ENCODE peak calls at places on chromosomes 2 and 18, in five cellular contexts. S is upper lobe of right lung, O is tibial nerve, G is SK-N-SH, F is lung. J is an unnamed sample. For H3K4me1, the result is how much of the 10 kb centered on the place peaks cover.

GRCh38 chr2:217529271-217529670 is 473.5 kb downstream of the TNS1 start:
- DNase-seq in S (no peak), O (no peak), G (no peak), F (no peak), J (no peak)

GRCh38 chr2:54895735-54896134 is 154.5 kb downstream of the RTN4 start:
- DNase-seq in S (no peak), O (no peak), G (no peak), F (no peak), J (no peak)

GRCh38 chr2:45843136-45843535 is 191.7 kb downstream of the PRKCE start:
- DNase-seq in S (no peak), O (no peak), G (no peak), F (no peak), J (no peak)

GRCh38 chr2:47357475-47357874 is 45.5 kb upstream of the MSH2 start:
- DNase-seq in S (no peak), O (peak), G (no peak), F (no peak), J (no peak)

GRCh38 chr2:217026161-217026560 is 166.3 kb upstream of the TNP1 start:
- DNase-seq in S (no peak), O (no peak), G (no peak), F (no peak), J (no peak)

GRCh38 chr2:48383055-48383454 is 146.9 kb upstream of the STON1 start:
- DNase-seq in S (no peak), O (no peak), G (no peak), F (no peak), J (no peak)

GRCh38 chr2:54422072-54422581 is 34.0 kb upstream of the SPTBN1 start:
- DNase-seq in S (no peak), O (no peak), G (no peak), F (no peak), J (no peak)

GRCh38 chr2:127401757-127402695 is 14.3 kb upstream of the MAP3K2 start:
- DNase-seq in S (no peak), O (no peak), G (no peak), F (no peak), J (no peak)

GRCh38 chr2:200624660-200625059 is 38.8 kb downstream of the AOX1 start:
- DNase-seq in S (no peak), O (no peak), G (no peak), F (no peak), J (no peak)

GRCh38 chr2:203786912-203787311 is 80.5 kb downstream of the CD28 start:
- DNase-seq in S (no peak), O (peak), G (peak), F (no peak), J (no peak)

GRCh38 chr2:229715895-229716507 is 1.6 kb upstream of the DNER start:
- DNase-seq in S (no peak), O (no peak), G (peak), F (no peak), J (no peak)

GRCh38 chr18:23871410-23871809 is 143.1 kb upstream of the TTC39C start:
- DNase-seq in S (no peak), O (no peak), G (peak), F (no peak), J (no peak)

GRCh38 chr2:216109962-216110614 is 940 bp downstream of the XRCC5 start:
- DNase-seq in S (no peak), O (no peak), G (no peak), F (no peak), J (no peak)

GRCh38 chr2:160666019-160666676 is 172.5 kb upstream of the RBMS1 start:
- DNase-seq in S (no peak), O (no peak), G (peak), F (no peak), J (no peak)

GRCh38 chr2:132977812-132978529 is 308.0 kb upstream of the LYPD1 start:
- DNase-seq in S (no peak), O (no peak), G (no peak), F (no peak), J (no peak)

GRCh38 chr2:24824966-24825882 is 32.0 kb downstream of the CENPO start:
- DNase-seq in S (no peak), O (no peak), G (peak), F (no peak), J (no peak)

GRCh38 chr2:44706584-44707553 is 234.6 kb upstream of the SIX3 start:
- DNase-seq in S (no peak), O (no peak), G (peak), F (no peak), J (no peak)

GRCh38 chr2:99863236-99863913 is 279.0 kb downstream of the AFF3 start:
- DNase-seq in S (no peak), O (no peak), G (no peak), F (no peak), J (no peak)

GRCh38 chr2:64987963-64988419 is 1.2 kb upstream of the SLC1A4 start:
- DNase-seq in S (no peak), O (no peak), G (no peak), F (no peak), J (no peak)

GRCh38 chr18:68462766-68463165 is 252.1 kb downstream of the TMX3 start:
- DNase-seq in S (no peak), O (no peak), G (no peak), F (no peak), J (no peak)

GRCh38 chr2:6977786-6978185 is 60.6 kb downstream of the RNF144A start:
- DNase-seq in S (no peak), O (no peak), G (no peak), F (no peak), J (no peak)

GRCh38 chr2:156537147-156537546 is 101.0 kb downstream of the GPD2 start:
- DNase-seq in S (no peak), O (no peak), G (no peak), F (no peak), J (no peak)

GRCh38 chr2:130864830-130865229 is 28.1 kb downstream of the ARHGEF4 start:
- DNase-seq in S (peak), O (no peak), G (no peak), F (peak), J (peak)

GRCh38 chr2:113979172-113980128 is 89.6 kb downstream of the ACTR3 start:
- DNase-seq in S (no peak), O (no peak), G (peak), F (no peak), J (no peak)

GRCh38 chr18:31685097-31686082 is 1.0 kb upstream of the B4GALT6 start:
- DNase-seq in S (peak), O (no peak), G (peak), F (peak), J (peak)

GRCh38 chr2:218003994-218004419 is 1.2 kb upstream of the TNS1 start:
- DNase-seq in S (no peak), O (peak), G (peak), F (peak), J (no peak)

GRCh38 chr2:6181525-6182270 is 489.5 kb downstream of the SOX11 start:
- DNase-seq in S (no peak), O (no peak), G (no peak), F (no peak), J (no peak)

GRCh38 chr2:25018681-25019080 is 23.2 kb upstream of the EFR3B start:
- DNase-seq in S (no peak), O (no peak), G (no peak), F (no peak), J (no peak)

GRCh38 chr2:8663997-8664396 is 17.9 kb upstream of the ID2 start:
- DNase-seq in S (peak), O (no peak), G (no peak), F (no peak), J (peak)

GRCh38 chr2:120699292-120699691 is 36.4 kb upstream of the GLI2 start:
- DNase-seq in S (no peak), O (no peak), G (no peak), F (no peak), J (no peak)

GRCh38 chr2:175964195-175964594 is 37.9 kb downstream of the LNPK start:
- DNase-seq in S (no peak), O (no peak), G (no peak), F (no peak), J (no peak)

GRCh38 chr2:54750040-54750439 is 26.6 kb downstream of the EML6 start:
- DNase-seq in S (no peak), O (no peak), G (no peak), F (no peak), J (peak)

GRCh38 chr2:160225722-160226121 is 25.6 kb upstream of the ITGB6 start:
- DNase-seq in S (no peak), O (no peak), G (peak), F (no peak), J (no peak)

GRCh38 chr18:76957384-76958355 is 135.3 kb downstream of the ZNF236 start:
- DNase-seq in S (no peak), O (no peak), G (no peak), F (no peak), J (no peak)

GRCh38 chr2:72111061-72111460 is 36.6 kb downstream of the CYP26B1 start:
- DNase-seq in S (no peak), O (no peak), G (no peak), F (peak), J (no peak)

GRCh38 chr2:43126817-43127207 is 99.6 kb downstream of the ZFP36L2 start:
- DNase-seq in S (no peak), O (no peak), G (no peak), F (no peak), J (no peak)

GRCh38 chr2:43129676-43130547 is 96.5 kb downstream of the ZFP36L2 start:
- DNase-seq in S (peak), O (no peak), G (peak), F (no peak), J (no peak)

GRCh38 chr2:43129254-43129653 is 97.2 kb downstream of the ZFP36L2 start:
- DNase-seq in S (peak), O (no peak), G (no peak), F (no peak), J (no peak)

GRCh38 chr2:43127208-43127940 is 99.0 kb downstream of the ZFP36L2 start:
- DNase-seq in S (peak), O (no peak), G (peak), F (peak), J (peak)

DNA sequence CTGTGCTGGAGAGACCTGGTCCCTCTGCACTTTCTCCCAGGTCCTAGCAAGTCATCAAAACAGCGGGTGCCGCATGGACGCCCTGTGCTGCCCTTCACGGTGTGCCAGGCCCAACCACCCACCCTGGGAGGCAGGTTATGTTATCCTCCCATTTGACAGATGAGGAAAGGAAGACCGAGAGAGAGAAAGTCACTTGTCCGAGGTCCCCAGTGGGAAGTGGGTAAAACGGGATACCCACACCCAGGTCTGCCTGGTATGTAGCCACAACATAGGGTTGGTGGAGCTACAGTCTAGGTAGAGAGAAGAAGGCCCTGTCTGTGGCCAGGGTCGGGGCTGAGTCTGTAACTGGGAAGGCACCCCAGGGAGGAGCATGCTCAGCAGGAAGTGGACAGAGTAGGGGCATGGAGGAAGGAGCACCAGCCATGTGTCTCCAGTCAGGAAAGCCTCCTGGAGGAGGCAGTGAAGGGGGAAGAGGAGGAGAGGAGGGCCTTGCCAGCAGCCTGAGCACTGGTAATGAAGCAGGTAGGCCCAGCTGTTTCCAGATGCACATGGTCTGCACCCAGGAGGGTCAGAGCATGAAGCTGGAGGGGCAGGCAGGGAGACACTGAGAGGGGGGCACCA is 98.4 kb downstream of the ZFP36L2 start:
- DNase-seq in S (peak), O (no peak), G (no peak), F (no peak), J (no peak)
- TF ChIP-seq CTCF in S (no peak), O (no peak), G (no peak), F (no peak), J (no peak)

GRCh38 chr2:152405206-152406118 is 70.5 kb downstream of the FMNL2 start:
- DNase-seq in S (no peak), O (no peak), G (no peak), F (no peak), J (no peak)
- H3K4me1 ChIP-seq in S (half or more), O (under half), G (under half), F (under half), J (under half)

DNA sequence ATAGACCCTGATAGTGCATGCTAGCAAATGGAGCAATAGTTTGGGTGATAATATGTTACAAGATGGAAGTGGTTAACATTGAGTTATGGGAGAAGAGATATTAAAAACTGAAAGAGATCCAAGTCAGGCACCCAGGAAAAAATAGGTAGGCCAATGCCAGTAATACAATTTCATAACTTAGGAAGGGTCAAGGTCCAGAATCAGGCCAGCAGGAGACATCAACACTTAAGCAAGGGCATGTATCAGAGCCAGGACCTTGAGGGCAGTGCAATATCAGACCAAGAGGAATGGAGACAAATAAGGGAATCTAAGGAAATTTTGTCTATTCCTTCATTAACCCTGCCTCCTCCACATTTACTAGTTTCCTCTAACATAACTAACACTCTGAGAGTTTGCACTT is 124.1 kb upstream of the NYAP2 start:
- DNase-seq in S (no peak), O (no peak), G (no peak), F (no peak), J (no peak)
- H3K27ac ChIP-seq in S (no peak), O (no peak), G (no peak), F (no peak), J (no peak)

GRCh38 chr18:49762191-49763077 is 50.9 kb downstream of the ACAA2 start:
- DNase-seq in S (peak), O (no peak), G (no peak), F (peak), J (no peak)
- TF ChIP-seq CTCF in S (no peak), O (no peak), G (no peak), F (no peak), J (no peak)

DNA sequence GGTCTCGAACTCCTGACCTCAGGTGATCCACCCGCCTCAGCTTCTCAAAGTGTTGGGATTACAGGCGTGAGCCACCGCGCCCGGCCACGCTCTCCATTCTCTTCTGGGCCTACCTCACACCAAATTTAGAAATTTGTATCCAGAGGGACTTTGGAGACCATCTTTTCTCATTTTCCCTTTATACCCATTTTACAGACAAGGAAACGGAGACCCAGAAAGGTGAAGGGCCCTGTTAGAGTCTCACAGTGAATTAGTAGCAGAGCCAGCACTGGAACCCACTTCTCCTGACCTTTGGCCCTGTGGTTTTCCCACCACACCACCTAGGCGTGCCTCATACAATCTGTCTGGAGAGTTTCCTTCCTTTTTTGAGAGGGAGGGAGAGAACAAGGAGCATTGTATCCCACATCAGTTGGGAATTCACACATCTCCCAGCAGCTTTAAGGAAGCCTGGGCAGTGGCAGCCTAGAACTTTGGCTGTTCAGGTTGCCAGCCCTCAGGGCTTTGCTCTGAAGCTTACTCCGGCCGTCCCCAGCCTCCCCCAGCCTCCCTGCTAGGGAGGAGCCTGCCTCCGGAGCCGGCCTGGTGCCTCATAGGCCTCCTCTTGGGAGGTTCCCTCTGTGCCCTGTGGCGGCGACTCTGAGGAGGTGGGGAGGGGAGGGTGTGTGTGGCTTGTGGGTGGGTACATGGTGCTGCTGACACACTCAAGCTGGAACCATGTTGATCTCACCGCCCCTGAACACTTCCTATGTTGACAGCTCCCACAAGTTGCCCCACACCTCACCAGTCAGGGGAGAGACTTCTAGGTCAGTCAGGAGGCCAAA is 13.8 kb downstream of the FOSL2 start:
- DNase-seq in S (peak), O (no peak), G (no peak), F (peak), J (peak)
- H3K4me1 ChIP-seq in S (half or more), O (under half), G (under half), F (under half), J (under half)

DNA sequence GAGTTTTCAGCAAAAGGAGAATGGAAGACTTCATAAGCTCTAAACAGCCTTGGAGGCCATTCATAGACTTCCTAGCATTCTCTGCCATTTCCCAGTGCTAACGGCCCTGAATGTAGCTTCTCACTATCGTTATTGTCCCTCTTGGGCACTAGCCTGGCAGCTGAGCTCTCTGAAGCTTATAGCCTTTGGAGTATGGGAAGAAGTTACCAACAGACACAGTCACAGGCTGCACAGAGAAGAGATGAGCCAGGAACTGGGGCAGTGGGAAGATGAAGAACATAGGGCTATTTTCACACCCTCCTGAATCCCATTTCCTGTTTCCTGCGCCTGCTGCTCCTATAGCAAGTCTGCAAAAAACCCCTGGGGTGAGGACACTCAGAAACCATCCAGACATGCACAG is 29.1 kb upstream of the EPC2 start:
- DNase-seq in S (no peak), O (no peak), G (peak), F (no peak), J (no peak)
- H3K27ac ChIP-seq in S (no peak), O (peak), G (no peak), F (peak), J (no peak)

GRCh38 chr2:178920916-178921513 is 113.8 kb upstream of the TTN start:
- DNase-seq in S (no peak), O (no peak), G (no peak), F (no peak), J (no peak)
- TF ChIP-seq CTCF in S (no peak), O (no peak), G (no peak), F (no peak), J (no peak)

GRCh38 chr18:63162271-63163014 is 157.1 kb downstream of the BCL2 start:
- DNase-seq in S (peak), O (no peak), G (no peak), F (no peak), J (no peak)

GRCh38 chr18:63161032-63161727 is 158.4 kb downstream of the BCL2 start:
- DNase-seq in S (no peak), O (no peak), G (no peak), F (no peak), J (no peak)

GRCh38 chr18:63159590-63159989 is 160.0 kb downstream of the BCL2 start:
- DNase-seq in S (no peak), O (no peak), G (no peak), F (no peak), J (no peak)

GRCh38 chr18:63160172-63160995 is 159.2 kb downstream of the BCL2 start:
- DNase-seq in S (no peak), O (no peak), G (no peak), F (no peak), J (no peak)

DNA sequence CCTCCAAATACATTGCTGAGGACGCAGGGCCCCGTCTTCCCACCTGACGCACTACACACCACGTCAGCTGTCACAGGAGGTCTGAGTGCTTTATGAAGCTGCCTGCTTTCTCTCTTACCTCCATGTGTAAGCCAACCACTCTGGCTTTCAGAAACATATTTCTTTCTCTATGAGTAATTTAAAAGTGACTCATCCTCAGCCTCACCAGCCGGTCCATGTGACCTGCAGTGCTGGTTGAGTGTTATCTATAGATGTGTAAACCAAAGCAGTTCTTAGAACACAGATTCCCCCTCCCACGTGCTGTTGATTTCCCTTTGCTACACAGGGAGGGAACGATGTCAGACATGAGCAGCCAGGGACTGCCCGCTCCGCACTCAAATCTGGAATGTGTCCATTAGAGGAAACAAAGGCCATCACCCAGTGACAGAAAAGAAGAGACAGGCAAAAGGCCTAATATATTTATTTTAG is 157.8 kb downstream of the BCL2 start:
- DNase-seq in S (peak), O (peak), G (no peak), F (peak), J (peak)
- H3K4me1 ChIP-seq in S (under half), O (under half), G (under half), F (under half), J (under half)

J was measured in right lobe of liver.